ENCODE peak calls at places on chromosomes 4 and X, in four cellular contexts. One of them, this sample, is unnamed.

GRCh38 chr4:121784975-121785374 is 16.1 kb upstream of the EXOSC9 start:
- DNase-seq in PC-9: peak; percentile 60
- DNase-seq in HCT116: no peak
- DNase-seq in fibroblast of lung: peak; percentile 89
- DNase-seq in this sample: no peak

GRCh38 chr4:87006531-87007344 is 71.9 kb downstream of the AFF1 start:
- DNase-seq in PC-9: peak; percentile 87
- DNase-seq in HCT116: peak; percentile 86
- DNase-seq in fibroblast of lung: peak; percentile 96
- DNase-seq in this sample: peak; percentile 92

GRCh38 chr4:80136238-80136637 is 61.1 kb upstream of the PRDM8 start:
- DNase-seq in PC-9: no peak
- DNase-seq in HCT116: no peak
- DNase-seq in fibroblast of lung: no peak
- DNase-seq in this sample: no peak

GRCh38 chrX:41922125-41922521 is 1.2 kb downstream of the CASK start:
- DNase-seq in fibroblast of lung: peak; percentile 14
- DNase-seq in HCT116: no peak
- DNase-seq in PC-9: no peak
- DNase-seq in this sample: peak; percentile 44

GRCh38 chrX:37796805-37797204 is 16.9 kb downstream of the CYBB start:
- DNase-seq in fibroblast of lung: no peak
- DNase-seq in HCT116: no peak
- DNase-seq in PC-9: no peak
- DNase-seq in this sample: peak; percentile 55

GRCh38 chr4:112270643-112271484 is 14.8 kb downstream of the TIFA start:
- DNase-seq in PC-9: no peak
- DNase-seq in fibroblast of lung: peak; percentile 82
- DNase-seq in HCT116: no peak
- DNase-seq in this sample: no peak

GRCh38 chr4:8282742-8283141 is 13.2 kb downstream of the HTRA3 start:
- DNase-seq in HCT116: no peak
- DNase-seq in PC-9: no peak
- DNase-seq in fibroblast of lung: no peak
- DNase-seq in this sample: no peak

GRCh38 chrX:18428006-18428405 is 2.6 kb downstream of the CDKL5 start:
- DNase-seq in fibroblast of lung: no peak
- DNase-seq in PC-9: no peak
- DNase-seq in HCT116: no peak
- DNase-seq in this sample: no peak

GRCh38 chr4:14218641-14219040 is 591.1 kb upstream of the BOD1L1 start:
- DNase-seq in fibroblast of lung: no peak
- DNase-seq in HCT116: no peak
- DNase-seq in PC-9: no peak
- DNase-seq in this sample: no peak

GRCh38 chrX:153708415-153708814 is 15.8 kb downstream of the BCAP31 start:
- DNase-seq in PC-9: peak; percentile 92
- DNase-seq in HCT116: no peak
- DNase-seq in fibroblast of lung: peak; percentile 73
- DNase-seq in this sample: peak; percentile 49

GRCh38 chr4:15434086-15434485 is 6.3 kb downstream of the C1QTNF7 start:
- DNase-seq in HCT116: no peak
- DNase-seq in PC-9: no peak
- DNase-seq in fibroblast of lung: peak; percentile 41
- DNase-seq in this sample: no peak

GRCh38 chr4:15677507-15677988 is 4.1 kb upstream of the FAM200B start:
- DNase-seq in HCT116: peak; percentile 82
- DNase-seq in PC-9: peak; percentile 76
- DNase-seq in fibroblast of lung: peak; percentile 47
- DNase-seq in this sample: no peak

GRCh38 chr4:114694770-114695169 is 96.2 kb downstream of the UGT8 start:
- DNase-seq in HCT116: peak; percentile 28
- DNase-seq in fibroblast of lung: peak; percentile 55
- DNase-seq in PC-9: no peak
- DNase-seq in this sample: no peak

GRCh38 chrX:136646602-136647239 is 1.2 kb upstream of the CD40LG start:
- DNase-seq in fibroblast of lung: no peak
- DNase-seq in HCT116: no peak
- DNase-seq in PC-9: no peak
- DNase-seq in this sample: no peak

GRCh38 chr4:148061139-148061476 is 329.2 kb downstream of the ARHGAP10 start:
- DNase-seq in fibroblast of lung: no peak
- DNase-seq in HCT116: no peak
- DNase-seq in PC-9: no peak
- DNase-seq in this sample: no peak

GRCh38 chr4:4880492-4880891 is 21.0 kb downstream of the MSX1 start:
- DNase-seq in PC-9: no peak
- DNase-seq in HCT116: no peak
- DNase-seq in fibroblast of lung: no peak
- DNase-seq in this sample: no peak

GRCh38 chrX:132958086-132958703 is at the start of gene HS6ST2:
- DNase-seq in PC-9: peak; percentile 58
- DNase-seq in HCT116: peak; percentile 21
- DNase-seq in fibroblast of lung: no peak
- DNase-seq in this sample: peak; percentile 25

GRCh38 chr4:181661090-181661489 is 582.1 kb upstream of the TENM3 start:
- DNase-seq in fibroblast of lung: peak; percentile 84
- DNase-seq in PC-9: no peak
- DNase-seq in HCT116: no peak
- DNase-seq in this sample: no peak

GRCh38 chrX:9352683-9353430 is 112.0 kb upstream of the TBL1X start:
- DNase-seq in fibroblast of lung: peak; percentile 80
- DNase-seq in PC-9: no peak
- DNase-seq in HCT116: no peak
- DNase-seq in this sample: peak; percentile 71

GRCh38 chrX:108511721-108512120 is 72.1 kb downstream of the COL4A5 start:
- DNase-seq in PC-9: no peak
- DNase-seq in HCT116: no peak
- DNase-seq in fibroblast of lung: peak; percentile 46
- DNase-seq in this sample: no peak

GRCh38 chrX:119423631-119424030 is 24.5 kb downstream of the SLC25A43 start:
- DNase-seq in HCT116: peak; percentile 23
- DNase-seq in fibroblast of lung: peak; percentile 12
- DNase-seq in PC-9: no peak
- DNase-seq in this sample: no peak

GRCh38 chrX:143296521-143296920 is 220.8 kb downstream of the SPANXN3 start:
- DNase-seq in fibroblast of lung: no peak
- DNase-seq in PC-9: no peak
- DNase-seq in HCT116: no peak
- DNase-seq in this sample: no peak

GRCh38 chr4:80184791-80185756 is 12.2 kb upstream of the PRDM8 start:
- DNase-seq in HCT116: no peak
- DNase-seq in fibroblast of lung: no peak
- DNase-seq in PC-9: no peak
- DNase-seq in this sample: peak; percentile 58

GRCh38 chr4:182922551-182923284 is 5.5 kb upstream of the DCTD start:
- DNase-seq in PC-9: no peak
- DNase-seq in fibroblast of lung: peak; percentile 89
- DNase-seq in HCT116: no peak
- DNase-seq in this sample: no peak

GRCh38 chr4:1900087-1900433 is 28.9 kb downstream of the NSD2 start:
- DNase-seq in fibroblast of lung: no peak
- DNase-seq in PC-9: no peak
- DNase-seq in HCT116: no peak
- DNase-seq in this sample: no peak

GRCh38 chr4:1902243-1902642 is 31.1 kb downstream of the NSD2 start:
- DNase-seq in fibroblast of lung: no peak
- DNase-seq in PC-9: no peak
- DNase-seq in HCT116: no peak
- DNase-seq in this sample: no peak

GRCh38 chr4:1899149-1900086 is 28.2 kb downstream of the NSD2 start:
- DNase-seq in fibroblast of lung: peak; percentile 85
- DNase-seq in PC-9: peak; percentile 51
- DNase-seq in HCT116: peak; percentile 48
- DNase-seq in this sample: peak; percentile 68

GRCh38 chr4:1900624-1901023 is 29.4 kb downstream of the NSD2 start:
- DNase-seq in HCT116: no peak
- DNase-seq in PC-9: no peak
- DNase-seq in fibroblast of lung: no peak
- DNase-seq in this sample: no peak

DNA sequence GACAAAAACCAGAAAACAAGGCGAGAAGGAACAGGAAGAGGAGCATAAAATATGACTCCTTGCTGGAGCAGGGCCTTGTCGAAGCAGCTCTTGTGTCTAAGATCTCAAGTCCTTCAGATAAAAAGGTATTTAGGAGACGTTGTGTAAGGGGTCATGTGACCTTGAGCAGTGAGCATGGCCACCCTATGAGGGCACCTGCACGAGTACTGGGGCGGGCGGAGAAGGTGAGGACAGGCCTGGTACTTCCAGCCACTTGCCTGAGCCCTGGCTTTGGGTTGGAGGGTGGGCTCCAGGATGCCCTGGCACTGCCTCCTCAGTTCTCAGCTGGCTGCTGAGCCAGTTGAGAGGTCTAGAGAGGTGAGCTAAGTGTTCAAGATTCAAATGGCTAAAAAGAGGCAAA is 29.9 kb downstream of the NSD2 start:
- DNase-seq in HCT116: no peak
- DNase-seq in fibroblast of lung: no peak
- DNase-seq in PC-9: no peak
- DNase-seq in this sample: no peak
- TF ChIP-seq CTCF in HCT116: no peak
- TF ChIP-seq CTCF in fibroblast of lung: no peak
- TF ChIP-seq CTCF in PC-9: no peak
- TF ChIP-seq CTCF in this sample: no peak

GRCh38 chrX:78106651-78106986 is 2.6 kb downstream of the PGK1 start:
- DNase-seq in PC-9: no peak
- DNase-seq in fibroblast of lung: no peak
- DNase-seq in HCT116: no peak
- DNase-seq in this sample: no peak
- H3K4me3 ChIP-seq in PC-9: peak overlapping the region; percentile 75
- H3K4me3 ChIP-seq in fibroblast of lung: no peak overlapping the region
- H3K4me3 ChIP-seq in HCT116: no peak overlapping the region
- H3K4me3 ChIP-seq in this sample: peak overlapping the region; percentile 98

GRCh38 chr4:93832097-93832496 is 3.5 kb downstream of the ATOH1 start:
- DNase-seq in fibroblast of lung: no peak
- DNase-seq in PC-9: no peak
- DNase-seq in HCT116: no peak
- DNase-seq in this sample: no peak
- TF ChIP-seq EZH2 in fibroblast of lung: no peak
- TF ChIP-seq EZH2 in PC-9: no peak
- TF ChIP-seq EZH2 in HCT116: no peak
- TF ChIP-seq EZH2 in this sample: no peak

GRCh38 chrX:30065226-30065625 is 150.1 kb upstream of the MAGEB2 start:
- DNase-seq in PC-9: peak; percentile 4
- DNase-seq in HCT116: no peak
- DNase-seq in fibroblast of lung: no peak
- DNase-seq in this sample: no peak

DNA sequence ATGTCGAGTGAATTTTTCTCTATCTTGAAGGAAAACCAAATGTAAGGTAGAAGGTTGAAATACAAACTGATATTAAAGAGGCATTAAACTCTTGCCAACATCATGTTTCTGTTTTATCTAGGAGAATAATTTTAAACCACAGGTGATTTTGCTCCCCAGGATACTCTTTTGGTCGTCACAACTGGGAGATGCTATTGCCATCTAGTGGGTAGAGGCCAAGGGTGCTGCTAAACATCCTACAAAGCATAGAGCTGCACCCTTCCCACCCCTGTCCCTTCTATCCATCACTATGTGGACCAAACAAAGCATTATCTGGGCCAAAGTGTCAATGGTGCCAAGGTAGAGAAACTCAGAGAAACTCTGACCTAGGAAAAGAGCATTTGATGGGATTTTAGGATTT is 154.6 kb upstream of the MAGEB2 start:
- DNase-seq in PC-9: no peak
- DNase-seq in HCT116: peak; percentile 6
- DNase-seq in fibroblast of lung: peak; percentile 11
- DNase-seq in this sample: no peak
- TF ChIP-seq CTCF in PC-9: peak; percentile 43
- TF ChIP-seq CTCF in HCT116: peak; percentile 54
- TF ChIP-seq CTCF in fibroblast of lung: peak; percentile 34
- TF ChIP-seq CTCF in this sample: peak; percentile 18

DNA sequence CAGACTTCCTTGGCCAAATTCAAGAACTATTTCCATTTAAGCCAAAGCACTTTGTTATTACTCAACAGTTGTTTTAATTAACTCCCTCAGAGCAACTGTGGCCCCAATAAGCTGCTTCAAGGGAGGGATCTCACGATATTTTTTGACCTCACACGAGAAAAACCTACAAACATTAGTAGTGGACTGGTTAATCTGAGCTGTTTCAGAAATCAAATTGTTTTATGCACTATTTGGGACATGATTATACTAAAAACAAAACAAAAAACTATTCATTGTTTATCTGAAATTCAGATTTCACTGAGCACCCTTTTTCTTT is 74.3 kb downstream of the DCHS2 start:
- DNase-seq in fibroblast of lung: no peak
- DNase-seq in PC-9: no peak
- DNase-seq in HCT116: no peak
- DNase-seq in this sample: no peak
- H3K4me3 ChIP-seq in fibroblast of lung: no peak overlapping the region
- H3K4me3 ChIP-seq in PC-9: peak overlapping the region; percentile 53
- H3K4me3 ChIP-seq in HCT116: peak overlapping the region; percentile 44
- H3K4me3 ChIP-seq in this sample: peak overlapping the region; percentile 49

DNA sequence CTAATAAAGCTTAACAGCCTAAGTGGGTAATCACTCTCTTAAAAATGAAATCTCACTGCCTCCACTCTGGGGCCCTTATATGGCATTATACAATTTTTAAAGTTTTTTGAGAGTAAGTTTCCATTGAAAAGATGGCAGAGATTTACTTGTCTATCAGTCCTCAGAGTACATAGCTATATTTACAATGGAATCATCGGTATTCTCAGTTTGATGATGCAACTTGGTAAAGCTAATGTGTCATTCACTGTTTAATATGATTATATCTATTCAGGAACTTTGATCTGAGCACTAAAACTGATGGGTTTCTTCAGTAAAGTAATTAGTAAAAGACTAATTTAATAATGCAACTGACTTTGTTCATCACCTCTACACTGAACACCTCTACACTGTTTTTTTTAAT is 51.6 kb downstream of the CT47B1 start:
- DNase-seq in fibroblast of lung: no peak
- DNase-seq in HCT116: no peak
- DNase-seq in PC-9: no peak
- DNase-seq in this sample: no peak
- TF ChIP-seq EZH2 in fibroblast of lung: no peak
- TF ChIP-seq EZH2 in HCT116: no peak
- TF ChIP-seq EZH2 in PC-9: no peak
- TF ChIP-seq EZH2 in this sample: no peak